ENCODE peak calls at places on chromosomes 16 and 17, in six cellular contexts. V is psoas muscle, Z is OCI-LY7, O is fibroblast of the aortic adventitia, B is brain microvascular endothelial cell, K is fibroblast of lung. S is an unnamed sample.

GRCh38 chr16:81366316-81366932 is 51.7 kb downstream of the GAN start:
- DNase-seq in V (no peak), Z (peak; percentile 70), O (peak; percentile 76), B (peak; percentile 11), K (peak; percentile 26), S (peak; percentile 71)

GRCh38 chr16:78115659-78116058 is 16.2 kb downstream of the WWOX start:
- DNase-seq in V (no peak), Z (no peak), O (no peak), B (no peak), K (no peak), S (no peak)

GRCh38 chr17:282000-282911 is 70.4 kb downstream of the RPH3AL start:
- DNase-seq in V (no peak), Z (no peak), O (no peak), B (no peak), K (no peak), S (no peak)

GRCh38 chr17:17593222-17593620 is 1.7 kb upstream of the PEMT start:
- DNase-seq in V (no peak), Z (no peak), O (no peak), B (no peak), K (no peak), S (no peak)

GRCh38 chr16:69567031-69567680 is 1.4 kb downstream of the NFAT5 start:
- DNase-seq in V (no peak), Z (peak; percentile 54), O (peak; percentile 59), B (peak; percentile 15), K (peak; percentile 31), S (peak; percentile 54)

GRCh38 chr17:29178750-29179231 is 1.4 kb downstream of the MYO18A start:
- DNase-seq in V (no peak), Z (no peak), O (no peak), B (no peak), K (no peak), S (no peak)

GRCh38 chr16:13064821-13065220 is 163.4 kb downstream of the SHISA9 start:
- DNase-seq in V (no peak), Z (no peak), O (no peak), B (no peak), K (no peak), S (no peak)

GRCh38 chr17:61492759-61493526 is 40.7 kb downstream of the TBX4 start:
- DNase-seq in V (no peak), Z (no peak), O (peak; percentile 74), B (no peak), K (peak; percentile 61), S (peak; percentile 21)

GRCh38 chr17:53571342-53571741 is 251.4 kb upstream of the KIF2B start:
- DNase-seq in V (no peak), Z (no peak), O (no peak), B (no peak), K (peak; percentile 5), S (peak; percentile 2)

GRCh38 chr17:1736348-1737281 is 6.1 kb upstream of the SERPINF2 start:
- DNase-seq in V (peak; percentile 84), Z (no peak), O (peak; percentile 62), B (peak; percentile 77), K (peak; percentile 59), S (peak; percentile 91)

GRCh38 chr17:66714046-66715023 is 120.6 kb upstream of the CACNG5 start:
- DNase-seq in V (no peak), Z (no peak), O (no peak), B (no peak), K (no peak), S (no peak)

GRCh38 chr16:89188064-89188441 is 12.3 kb downstream of the SLC22A31 start:
- DNase-seq in V (peak; percentile 50), Z (no peak), O (no peak), B (no peak), K (no peak), S (no peak)

GRCh38 chr17:52138752-52139151 is 19.8 kb downstream of the CA10 start:
- DNase-seq in V (no peak), Z (no peak), O (no peak), B (no peak), K (no peak), S (no peak)

GRCh38 chr17:52134641-52135040 is 23.9 kb downstream of the CA10 start:
- DNase-seq in V (no peak), Z (no peak), O (no peak), B (no peak), K (no peak), S (no peak)

GRCh38 chr17:52140601-52141000 is 17.9 kb downstream of the CA10 start:
- DNase-seq in V (no peak), Z (no peak), O (no peak), B (no peak), K (no peak), S (no peak)

GRCh38 chr17:52136173-52136572 is 22.3 kb downstream of the CA10 start:
- DNase-seq in V (no peak), Z (no peak), O (no peak), B (no peak), K (no peak), S (no peak)

DNA sequence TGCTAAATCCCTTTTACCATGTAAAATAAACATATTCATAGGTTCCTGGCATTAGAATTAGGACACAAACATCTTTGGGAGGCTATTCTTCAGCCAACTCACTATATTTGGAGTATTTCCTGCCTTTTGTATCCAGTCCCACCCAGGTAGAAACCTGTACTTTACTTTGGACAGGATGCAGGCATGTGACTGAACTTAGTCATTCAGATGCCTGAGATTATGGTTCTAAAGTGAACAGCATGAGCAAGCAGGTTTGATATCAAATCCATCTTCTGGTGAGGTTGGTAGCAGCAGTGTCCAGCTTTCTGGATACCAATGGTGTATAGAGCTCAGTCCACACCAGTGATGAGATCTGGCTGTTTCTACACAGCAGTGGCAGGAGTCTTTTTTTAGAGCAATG is 20.2 kb downstream of the CA10 start:
- DNase-seq in V (no peak), Z (no peak), O (no peak), B (no peak), K (no peak), S (no peak)
- TF ChIP-seq CTCF in V (no peak), Z (no peak), O (no peak), B (no peak), K (no peak), S (no peak)

GRCh38 chr17:77034677-77035424 is 105.9 kb upstream of the SEC14L1 start:
- DNase-seq in V (no peak), Z (peak; percentile 23), O (no peak), B (no peak), K (no peak), S (no peak)

GRCh38 chr17:77037943-77038342 is 102.8 kb upstream of the SEC14L1 start:
- DNase-seq in V (no peak), Z (peak; percentile 24), O (no peak), B (no peak), K (no peak), S (no peak)

GRCh38 chr17:77035526-77035925 is 105.2 kb upstream of the SEC14L1 start:
- DNase-seq in V (no peak), Z (no peak), O (no peak), B (no peak), K (no peak), S (no peak)

GRCh38 chr17:77036136-77036840 is 104.5 kb upstream of the SEC14L1 start:
- DNase-seq in V (no peak), Z (no peak), O (no peak), B (no peak), K (no peak), S (no peak)

DNA sequence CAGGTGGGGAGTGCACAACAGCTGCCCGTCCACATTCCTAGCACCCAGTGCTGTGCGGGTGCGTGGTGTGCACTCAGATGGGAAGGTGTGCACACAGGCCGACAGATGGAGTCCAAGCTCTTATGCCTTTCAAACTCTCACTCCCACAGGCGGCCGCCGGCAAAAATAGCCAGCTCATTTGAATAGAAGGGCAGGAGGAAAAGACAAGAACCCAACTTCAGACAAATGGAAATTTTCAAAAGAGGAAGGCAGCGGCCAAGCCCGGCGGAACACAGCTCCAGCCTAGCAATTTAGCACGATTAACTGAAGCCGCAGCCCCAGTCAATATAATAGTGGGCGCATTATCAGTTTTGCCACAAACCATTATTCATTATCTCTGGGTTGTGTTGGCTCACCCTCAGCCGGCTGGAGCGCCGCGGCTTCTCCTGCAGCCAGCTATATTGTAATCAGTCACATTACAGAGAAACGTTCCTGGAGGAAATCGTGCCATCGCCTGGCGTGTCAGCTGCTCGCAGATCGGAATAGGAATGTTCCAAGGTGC is 103.9 kb upstream of the SEC14L1 start:
- DNase-seq in V (no peak), Z (peak; percentile 86), O (peak; percentile 6), B (no peak), K (peak; percentile 62), S (no peak)
- H3K4me3 ChIP-seq in V (no peak overlapping the region), Z (peak overlapping the region; percentile 53), O (no peak overlapping the region), B (no peak overlapping the region), K (no peak overlapping the region), S (no peak overlapping the region)

DNA sequence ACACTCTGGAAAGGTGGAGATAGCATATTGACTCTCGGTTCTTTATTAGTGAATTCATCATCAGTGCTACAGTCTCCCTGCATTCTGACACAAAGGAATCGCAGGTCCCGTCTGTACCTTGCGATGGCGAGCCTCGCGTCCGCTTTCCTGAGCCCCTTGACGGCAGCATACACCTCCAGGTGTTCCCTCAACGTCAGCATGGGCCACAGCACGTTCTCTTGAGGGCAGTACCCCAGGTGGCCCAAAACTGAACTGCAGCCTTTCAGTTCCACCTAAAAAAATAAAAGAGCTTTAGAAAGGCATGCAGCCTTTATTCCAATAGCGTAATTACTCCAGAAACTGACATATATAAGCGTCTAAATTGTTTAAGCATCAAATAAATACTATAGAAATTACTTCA is 24.2 kb upstream of the ABCA9 start:
- DNase-seq in V (no peak), Z (peak; percentile 55), O (no peak), B (no peak), K (no peak), S (peak; percentile 14)
- TF ChIP-seq CTCF in V (no peak), Z (peak; percentile 76), O (peak; percentile 45), B (peak; percentile 67), K (peak; percentile 33), S (peak; percentile 42)

DNA sequence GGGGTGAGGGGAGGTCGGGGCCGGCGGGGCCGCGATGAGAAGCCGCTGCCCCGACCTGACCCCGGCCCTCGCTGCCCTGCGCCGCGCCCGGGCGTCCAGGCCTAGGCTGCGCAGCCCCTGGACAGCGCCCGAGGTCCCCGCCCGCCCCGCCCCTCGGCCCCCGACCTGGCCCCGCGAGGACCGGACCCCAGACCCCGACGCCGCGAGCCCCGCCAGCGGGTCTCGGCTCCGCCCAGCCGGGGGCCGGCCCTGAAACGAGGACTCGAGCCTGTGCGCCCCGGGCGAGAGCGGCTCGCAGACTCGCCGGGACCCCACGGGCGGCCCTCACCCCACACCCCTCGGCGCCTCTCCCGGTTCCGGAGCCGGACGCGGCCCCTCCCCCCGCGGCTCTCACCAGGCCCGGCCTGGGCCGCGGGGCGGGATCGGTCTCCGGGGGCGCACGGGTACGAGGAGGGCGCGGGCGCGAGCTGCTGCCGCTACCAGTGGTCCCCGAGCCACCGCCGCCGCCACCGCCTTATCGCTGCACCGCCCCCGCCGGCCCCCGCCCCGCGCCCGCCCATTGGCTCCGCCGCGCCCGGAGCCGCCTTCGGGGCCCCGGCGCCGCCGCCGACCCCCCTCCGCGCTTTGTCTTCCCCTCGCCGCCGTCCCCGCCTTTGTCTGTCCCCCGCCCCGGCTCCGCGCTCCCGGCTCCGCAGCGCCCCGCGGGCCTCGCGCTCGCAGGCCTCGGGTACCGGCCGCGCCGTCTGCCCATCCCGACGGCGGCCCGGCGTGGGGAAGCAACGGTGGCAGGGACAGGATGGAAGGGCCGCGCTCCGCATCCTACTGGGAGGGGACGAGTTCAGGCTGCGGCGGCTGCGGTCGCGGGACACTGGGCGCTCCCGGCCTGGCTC is at the start of gene LIMD2:
- DNase-seq in V (peak; percentile 77), Z (peak; percentile 76), O (no peak), B (no peak), K (peak; percentile 37), S (no peak)
- H3K4me3 ChIP-seq in V (peak within 1 kb of the TSS; percentile 67), Z (peak within 1 kb of the TSS; percentile 89), O (peak within 1 kb of the TSS; percentile 64), B (peak within 1 kb of the TSS; percentile 55), K (no peak within 1 kb of the TSS), S (peak within 1 kb of the TSS; percentile 49)

GRCh38 chr17:81710514-81711308 is 1.4 kb upstream of the SLC25A10 start:
- DNase-seq in V (no peak), Z (peak; percentile 34), O (no peak), B (no peak), K (no peak), S (peak; percentile 41)
- TF ChIP-seq CTCF in V (no peak), Z (no peak), O (no peak), B (no peak), K (no peak), S (no peak)

GRCh38 chr16:31351246-31351936 is 3.6 kb upstream of the ITGAX start:
- DNase-seq in V (no peak), Z (no peak), O (no peak), B (no peak), K (no peak), S (no peak)
- H3K4me3 ChIP-seq in V (no peak overlapping the region), Z (no peak overlapping the region), O (no peak overlapping the region), B (no peak overlapping the region), K (no peak overlapping the region), S (no peak overlapping the region)